ENCODE peak calls at places on chromosomes 7 and 10, in six cellular contexts. U is CD8-positive, alpha-beta T cell; T is NCI-H2081; X is caudate nucleus; Y is Calu3; A is HEK293T. E is an unnamed sample.

GRCh38 chr7:25259487-25260243 is 31.4 kb upstream of the NPVF start:
- DNase-seq in U (peak), T (peak), X (peak), Y (peak), A (peak), E (peak)

GRCh38 chr10:44963772-44964633 is 4.4 kb downstream of the RASSF4 start:
- DNase-seq in U (no peak), T (no peak), X (peak), Y (peak), A (no peak), E (no peak)

GRCh38 chr10:84348860-84349259 is 20.5 kb downstream of the CCSER2 start:
- DNase-seq in U (no peak), T (no peak), X (no peak), Y (no peak), A (no peak), E (no peak)

GRCh38 chr7:38840736-38841460 is 68.1 kb downstream of the VPS41 start:
- DNase-seq in U (no peak), T (no peak), X (no peak), Y (no peak), A (no peak), E (no peak)

GRCh38 chr10:126115861-126116260 is 219.5 kb downstream of the FANK1 start:
- DNase-seq in U (no peak), T (no peak), X (no peak), Y (no peak), A (no peak), E (no peak)

GRCh38 chr10:79377557-79378382 is 30.5 kb downstream of the PPIF start:
- DNase-seq in U (no peak), T (no peak), X (no peak), Y (no peak), A (no peak), E (no peak)

GRCh38 chr7:115059312-115059711 is 137.4 kb downstream of the MDFIC start:
- DNase-seq in U (no peak), T (no peak), X (no peak), Y (no peak), A (no peak), E (no peak)

GRCh38 chr7:34042406-34042805 is 137.1 kb downstream of the BMPER start:
- DNase-seq in U (no peak), T (no peak), X (no peak), Y (no peak), A (no peak), E (no peak)

GRCh38 chr7:47576031-47576908 is 5.6 kb downstream of the TNS3 start:
- DNase-seq in U (no peak), T (no peak), X (no peak), Y (peak), A (no peak), E (no peak)

GRCh38 chr7:64881461-64882287 is 21.4 kb upstream of the ZNF273 start:
- DNase-seq in U (no peak), T (no peak), X (no peak), Y (no peak), A (no peak), E (no peak)

GRCh38 chr10:132114953-132115520 is 49.3 kb downstream of the JAKMIP3 start:
- DNase-seq in U (no peak), T (no peak), X (no peak), Y (no peak), A (no peak), E (no peak)